ENCODE peak calls at places on chromosomes 12 and 14, in seven cellular contexts. One of them, this sample, is unnamed.

GRCh38 chr14:32022938-32023466 is 54.1 kb upstream of the ARHGAP5 start:
- DNase-seq in bronchial epithelial cell: peak
- DNase-seq in endothelial cell: no peak
- DNase-seq in activated T-helper 1 cell treated with anti-CD3 and anti-CD28 coated beads, Interleukin-12 subunit alpha, Interleukin-12 subunit beta, Interleukin-2, Interleukin-4 antibody, amounts not matched to agents 30 ng/mL and 10 ng/mL and 1 ng/mL, durations not matched to agents 14 hours and 24 hours and 36 hours: no peak
- DNase-seq in NCI-H748 treated with DMSO at 0.1 percent for 48 hours: no peak
- DNase-seq in WTC11: no peak
- DNase-seq in GDM1: no peak
- DNase-seq in this sample: no peak

GRCh38 chr12:44771485-44771884 is 104.6 kb downstream of the NELL2 start:
- DNase-seq in bronchial epithelial cell: no peak
- DNase-seq in GDM1: no peak
- DNase-seq in WTC11: no peak
- DNase-seq in NCI-H748 treated with DMSO at 0.1 percent for 48 hours: no peak
- DNase-seq in endothelial cell: no peak
- DNase-seq in activated T-helper 1 cell treated with anti-CD3 and anti-CD28 coated beads, Interleukin-12 subunit alpha, Interleukin-12 subunit beta, Interleukin-2, Interleukin-4 antibody, amounts not matched to agents 30 ng/mL and 10 ng/mL and 1 ng/mL, durations not matched to agents 14 hours and 24 hours and 36 hours: no peak
- DNase-seq in this sample: no peak

GRCh38 chr12:2858944-2859352 is 2.1 kb upstream of the TEX52 start:
- DNase-seq in endothelial cell: no peak
- DNase-seq in activated T-helper 1 cell treated with anti-CD3 and anti-CD28 coated beads, Interleukin-12 subunit alpha, Interleukin-12 subunit beta, Interleukin-2, Interleukin-4 antibody, amounts not matched to agents 30 ng/mL and 10 ng/mL and 1 ng/mL, durations not matched to agents 14 hours and 24 hours and 36 hours: no peak
- DNase-seq in GDM1: no peak
- DNase-seq in bronchial epithelial cell: no peak
- DNase-seq in WTC11: no peak
- DNase-seq in NCI-H748 treated with DMSO at 0.1 percent for 48 hours: no peak
- DNase-seq in this sample: no peak

GRCh38 chr14:93538411-93538810 is 107.7 kb downstream of the UNC79 start:
- DNase-seq in bronchial epithelial cell: no peak
- DNase-seq in WTC11: peak
- DNase-seq in NCI-H748 treated with DMSO at 0.1 percent for 48 hours: no peak
- DNase-seq in activated T-helper 1 cell treated with anti-CD3 and anti-CD28 coated beads, Interleukin-12 subunit alpha, Interleukin-12 subunit beta, Interleukin-2, Interleukin-4 antibody, amounts not matched to agents 30 ng/mL and 10 ng/mL and 1 ng/mL, durations not matched to agents 14 hours and 24 hours and 36 hours: no peak
- DNase-seq in endothelial cell: peak
- DNase-seq in GDM1: peak
- DNase-seq in this sample: no peak

GRCh38 chr12:116141110-116141832 is 136.2 kb downstream of the MED13L start:
- DNase-seq in activated T-helper 1 cell treated with anti-CD3 and anti-CD28 coated beads, Interleukin-12 subunit alpha, Interleukin-12 subunit beta, Interleukin-2, Interleukin-4 antibody, amounts not matched to agents 30 ng/mL and 10 ng/mL and 1 ng/mL, durations not matched to agents 14 hours and 24 hours and 36 hours: no peak
- DNase-seq in endothelial cell: no peak
- DNase-seq in bronchial epithelial cell: no peak
- DNase-seq in WTC11: no peak
- DNase-seq in NCI-H748 treated with DMSO at 0.1 percent for 48 hours: no peak
- DNase-seq in GDM1: no peak
- DNase-seq in this sample: no peak

GRCh38 chr12:13011098-13011497 is 11.0 kb upstream of the HEBP1 start:
- DNase-seq in WTC11: no peak
- DNase-seq in activated T-helper 1 cell treated with anti-CD3 and anti-CD28 coated beads, Interleukin-12 subunit alpha, Interleukin-12 subunit beta, Interleukin-2, Interleukin-4 antibody, amounts not matched to agents 30 ng/mL and 10 ng/mL and 1 ng/mL, durations not matched to agents 14 hours and 24 hours and 36 hours: no peak
- DNase-seq in GDM1: no peak
- DNase-seq in bronchial epithelial cell: no peak
- DNase-seq in NCI-H748 treated with DMSO at 0.1 percent for 48 hours: no peak
- DNase-seq in endothelial cell: no peak
- DNase-seq in this sample: no peak

GRCh38 chr12:24421759-24422158 is 472.3 kb upstream of the SOX5 start:
- DNase-seq in NCI-H748 treated with DMSO at 0.1 percent for 48 hours: no peak
- DNase-seq in WTC11: no peak
- DNase-seq in endothelial cell: no peak
- DNase-seq in bronchial epithelial cell: no peak
- DNase-seq in activated T-helper 1 cell treated with anti-CD3 and anti-CD28 coated beads, Interleukin-12 subunit alpha, Interleukin-12 subunit beta, Interleukin-2, Interleukin-4 antibody, amounts not matched to agents 30 ng/mL and 10 ng/mL and 1 ng/mL, durations not matched to agents 14 hours and 24 hours and 36 hours: no peak
- DNase-seq in GDM1: no peak
- DNase-seq in this sample: no peak

GRCh38 chr14:36442824-36443241 is 77.2 kb downstream of the NKX2-1 start:
- DNase-seq in bronchial epithelial cell: no peak
- DNase-seq in activated T-helper 1 cell treated with anti-CD3 and anti-CD28 coated beads, Interleukin-12 subunit alpha, Interleukin-12 subunit beta, Interleukin-2, Interleukin-4 antibody, amounts not matched to agents 30 ng/mL and 10 ng/mL and 1 ng/mL, durations not matched to agents 14 hours and 24 hours and 36 hours: no peak
- DNase-seq in GDM1: no peak
- DNase-seq in endothelial cell: no peak
- DNase-seq in NCI-H748 treated with DMSO at 0.1 percent for 48 hours: peak
- DNase-seq in WTC11: no peak
- DNase-seq in this sample: no peak

GRCh38 chr12:28537474-28537873 is 347.2 kb downstream of the CCDC91 start:
- DNase-seq in bronchial epithelial cell: no peak
- DNase-seq in NCI-H748 treated with DMSO at 0.1 percent for 48 hours: no peak
- DNase-seq in endothelial cell: no peak
- DNase-seq in activated T-helper 1 cell treated with anti-CD3 and anti-CD28 coated beads, Interleukin-12 subunit alpha, Interleukin-12 subunit beta, Interleukin-2, Interleukin-4 antibody, amounts not matched to agents 30 ng/mL and 10 ng/mL and 1 ng/mL, durations not matched to agents 14 hours and 24 hours and 36 hours: no peak
- DNase-seq in GDM1: no peak
- DNase-seq in WTC11: no peak
- DNase-seq in this sample: no peak

GRCh38 chr12:78666584-78666983 is 198.0 kb upstream of the SYT1 start:
- DNase-seq in activated T-helper 1 cell treated with anti-CD3 and anti-CD28 coated beads, Interleukin-12 subunit alpha, Interleukin-12 subunit beta, Interleukin-2, Interleukin-4 antibody, amounts not matched to agents 30 ng/mL and 10 ng/mL and 1 ng/mL, durations not matched to agents 14 hours and 24 hours and 36 hours: no peak
- DNase-seq in WTC11: no peak
- DNase-seq in NCI-H748 treated with DMSO at 0.1 percent for 48 hours: no peak
- DNase-seq in bronchial epithelial cell: no peak
- DNase-seq in endothelial cell: no peak
- DNase-seq in GDM1: no peak
- DNase-seq in this sample: no peak

GRCh38 chr14:55707365-55707804 is 127.4 kb downstream of the KTN1 start:
- DNase-seq in endothelial cell: no peak
- DNase-seq in WTC11: no peak
- DNase-seq in GDM1: no peak
- DNase-seq in bronchial epithelial cell: peak
- DNase-seq in NCI-H748 treated with DMSO at 0.1 percent for 48 hours: peak
- DNase-seq in activated T-helper 1 cell treated with anti-CD3 and anti-CD28 coated beads, Interleukin-12 subunit alpha, Interleukin-12 subunit beta, Interleukin-2, Interleukin-4 antibody, amounts not matched to agents 30 ng/mL and 10 ng/mL and 1 ng/mL, durations not matched to agents 14 hours and 24 hours and 36 hours: no peak
- DNase-seq in this sample: no peak

GRCh38 chr14:91415794-91416743 is 1.6 kb downstream of the CCDC88C start:
- DNase-seq in bronchial epithelial cell: peak
- DNase-seq in endothelial cell: no peak
- DNase-seq in NCI-H748 treated with DMSO at 0.1 percent for 48 hours: peak
- DNase-seq in WTC11: no peak
- DNase-seq in activated T-helper 1 cell treated with anti-CD3 and anti-CD28 coated beads, Interleukin-12 subunit alpha, Interleukin-12 subunit beta, Interleukin-2, Interleukin-4 antibody, amounts not matched to agents 30 ng/mL and 10 ng/mL and 1 ng/mL, durations not matched to agents 14 hours and 24 hours and 36 hours: peak
- DNase-seq in GDM1: peak
- DNase-seq in this sample: peak

This sample was measured in KG1.